ENCODE peak calls at places on chromosomes 4 and X, in four cellular contexts. I is GM23338, L is heart left ventricle, J is astrocyte of the spinal cord. M is an unnamed sample.

GRCh38 chr4:105280338-105280809 is 133.7 kb downstream of the TET2 start:
- DNase-seq in I (no peak), L (no peak), J (peak; percentile 93), M (peak; percentile 48)

GRCh38 chr4:51942108-51942832 is 77.9 kb downstream of the LRRC66 start:
- DNase-seq in I (no peak), L (no peak), J (peak; percentile 20), M (no peak)

GRCh38 chr4:14888790-14889189 is 113.5 kb upstream of the CPEB2 start:
- DNase-seq in I (no peak), L (no peak), J (no peak), M (peak; percentile 98)

GRCh38 chr4:88803600-88804096 is 106.0 kb upstream of the NAP1L5 start:
- DNase-seq in I (no peak), L (no peak), J (peak; percentile 92), M (peak; percentile 76)

GRCh38 chr4:120043828-120044227 is 22.8 kb downstream of the MAD2L1 start:
- DNase-seq in I (no peak), L (no peak), J (no peak), M (no peak)

GRCh38 chr4:54189140-54189539 is 40.0 kb upstream of the PDGFRA start:
- DNase-seq in I (no peak), L (no peak), J (peak; percentile 12), M (no peak)

GRCh38 chr4:138910201-138910913 is 105.2 kb upstream of the NOCT start:
- DNase-seq in I (no peak), L (no peak), J (peak; percentile 60), M (peak; percentile 68)

GRCh38 chr4:184968784-184969201 is 49.5 kb upstream of the HELT start:
- DNase-seq in I (no peak), L (peak; percentile 36), J (no peak), M (peak; percentile 74)

GRCh38 chrX:135382260-135382659 is 39.5 kb upstream of the SMIM10L2A start:
- DNase-seq in I (no peak), L (peak; percentile 30), J (no peak), M (no peak)

GRCh38 chr4:35494955-35495354 is 749.4 kb downstream of the ARAP2 start:
- DNase-seq in I (no peak), L (no peak), J (no peak), M (no peak)

GRCh38 chrX:24870143-24870542 is 145.6 kb downstream of the ARX start:
- DNase-seq in I (no peak), L (no peak), J (peak; percentile 60), M (peak; percentile 8)

GRCh38 chrX:153774576-153775292 is 6.1 kb upstream of the SRPK3 start:
- DNase-seq in I (no peak), L (no peak), J (no peak), M (no peak)

GRCh38 chrX:84187501-84188319 is at the start of gene RPS6KA6:
- DNase-seq in I (peak; percentile 53), L (peak; percentile 15), J (peak; percentile 17), M (peak; percentile 39)

GRCh38 chr4:7650606-7651400 is 216.1 kb upstream of the PSAPL1 start:
- DNase-seq in I (peak; percentile 85), L (no peak), J (peak; percentile 32), M (no peak)

GRCh38 chrX:1336331-1337143 is at the start of gene IL3RA:
- DNase-seq in I (no peak), L (peak; percentile 58), J (no peak), M (no peak)

GRCh38 chr4:182265881-182266280 is 22.7 kb downstream of the TENM3 start:
- DNase-seq in I (peak; percentile 54), L (no peak), J (no peak), M (peak; percentile 35)

GRCh38 chr4:166165829-166166420 is 292.9 kb downstream of the TLL1 start:
- DNase-seq in I (peak; percentile 81), L (no peak), J (peak; percentile 84), M (peak; percentile 79)

GRCh38 chr4:13430834-13431568 is 53.1 kb downstream of the RAB28 start:
- DNase-seq in I (peak; percentile 74), L (no peak), J (no peak), M (peak; percentile 14)

GRCh38 chr4:113636438-113636818 is 125.1 kb downstream of the CAMK2D start:
- DNase-seq in I (peak; percentile 21), L (no peak), J (no peak), M (no peak)

GRCh38 chr4:153318696-153319320 is 25.7 kb upstream of the MND1 start:
- DNase-seq in I (peak; percentile 78), L (no peak), J (peak; percentile 67), M (peak; percentile 61)

GRCh38 chrX:46218373-46218772 is 326.8 kb downstream of the ZNF674 start:
- DNase-seq in I (no peak), L (no peak), J (no peak), M (no peak)

GRCh38 chrX:24387724-24388123 is 27.3 kb downstream of the SUPT20HL1 start:
- DNase-seq in I (peak; percentile 57), L (no peak), J (no peak), M (no peak)

GRCh38 chr4:7980036-7980435 is 40.4 kb upstream of the AFAP1 start:
- DNase-seq in I (no peak), L (no peak), J (no peak), M (no peak)

GRCh38 chr4:183658362-183659028 is 490 bp downstream of the RWDD4 start:
- DNase-seq in I (peak; percentile 42), L (peak; percentile 25), J (peak; percentile 17), M (peak; percentile 29)

GRCh38 chr4:53861856-53862610 is 202.4 kb downstream of the CHIC2 start:
- DNase-seq in I (no peak), L (peak; percentile 36), J (peak; percentile 96), M (peak; percentile 59)

GRCh38 chrX:37905436-37906147 is 58.2 kb upstream of the DYNLT3 start:
- DNase-seq in I (peak; percentile 70), L (peak; percentile 15), J (peak; percentile 78), M (peak; percentile 4)

GRCh38 chrX:41275661-41276609 is 58.0 kb upstream of the DDX3X start:
- DNase-seq in I (peak; percentile 63), L (peak; percentile 57), J (peak; percentile 46), M (peak; percentile 37)

GRCh38 chr4:80610845-80611244 is 275.3 kb downstream of the CFAP299 start:
- DNase-seq in I (no peak), L (no peak), J (peak; percentile 52), M (peak; percentile 30)

GRCh38 chr4:98517444-98518021 is 140.9 kb downstream of the TSPAN5 start:
- DNase-seq in I (no peak), L (no peak), J (no peak), M (no peak)

GRCh38 chr4:73311428-73311827 is 52.8 kb upstream of the ANKRD17 start:
- DNase-seq in I (peak; percentile 53), L (no peak), J (peak; percentile 75), M (peak; percentile 41)

GRCh38 chrX:130110379-130111219 is at the start of gene ELF4:
- DNase-seq in I (peak; percentile 44), L (peak; percentile 56), J (peak; percentile 43), M (peak; percentile 81)

GRCh38 chr4:157514711-157515110 is 294.2 kb downstream of the GRIA2 start:
- DNase-seq in I (peak; percentile 72), L (no peak), J (no peak), M (peak; percentile 4)

GRCh38 chr4:41614519-41614918 is 76.6 kb downstream of the LIMCH1 start:
- DNase-seq in I (no peak), L (no peak), J (no peak), M (no peak)
- H3K4me3 ChIP-seq in I (no peak overlapping the region), L (no peak overlapping the region), J (no peak overlapping the region), M (no peak overlapping the region)

GRCh38 chrX:68705986-68706385 is 58.5 kb downstream of the STARD8 start:
- DNase-seq in I (no peak), L (no peak), J (no peak), M (no peak)
- H3K4me3 ChIP-seq in I (no peak overlapping the region), L (no peak overlapping the region), J (no peak overlapping the region), M (no peak overlapping the region)

DNA sequence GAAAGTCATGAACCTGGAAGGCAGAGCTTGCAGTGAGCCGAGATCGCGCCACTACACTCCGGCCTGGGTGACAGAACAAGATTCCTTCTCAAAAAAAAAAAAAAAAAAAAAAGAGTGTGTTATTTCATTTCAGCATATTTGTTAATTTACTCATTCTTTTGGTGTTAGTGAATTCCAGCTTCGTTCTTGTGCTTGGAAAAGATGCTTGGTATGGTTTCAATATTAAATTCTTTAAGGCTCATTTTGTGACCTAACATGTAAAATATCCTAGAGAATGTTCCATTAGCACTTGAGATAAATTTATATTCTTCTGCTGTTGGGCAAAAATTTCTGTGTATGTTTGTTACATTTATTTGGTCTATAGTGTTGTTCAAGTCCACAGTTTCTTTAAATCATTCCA is 66.8 kb downstream of the SPIN3 start:
- DNase-seq in I (no peak), L (no peak), J (no peak), M (no peak)
- H3K4me3 ChIP-seq in I (no peak overlapping the region), L (no peak overlapping the region), J (no peak overlapping the region), M (no peak overlapping the region)

GRCh38 chr4:173463816-173464215 is 64.9 kb upstream of the SCRG1 start:
- DNase-seq in I (no peak), L (no peak), J (no peak), M (no peak)
- H3K4me3 ChIP-seq in I (no peak overlapping the region), L (no peak overlapping the region), J (no peak overlapping the region), M (no peak overlapping the region)

DNA sequence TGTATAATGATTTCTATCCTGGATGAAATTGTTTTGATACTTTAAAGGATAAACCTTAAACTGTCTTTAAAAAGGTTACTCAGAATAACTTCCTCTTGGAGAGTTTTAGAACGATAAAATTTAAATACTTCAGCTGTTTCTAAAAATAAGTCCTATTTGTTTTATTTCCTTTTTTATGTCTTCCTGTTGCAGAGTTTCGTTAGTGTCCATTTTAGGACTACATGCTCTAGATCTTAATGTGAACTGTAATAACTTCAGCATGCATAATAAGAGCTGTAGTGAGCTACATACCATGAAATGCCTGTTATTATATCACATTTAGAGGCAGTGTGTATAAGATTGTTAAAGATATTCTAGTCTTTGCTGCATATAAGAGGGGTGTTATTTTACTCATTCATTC is 14.6 kb downstream of the ATP10D start:
- DNase-seq in I (no peak), L (no peak), J (no peak), M (no peak)
- H3K4me3 ChIP-seq in I (no peak overlapping the region), L (no peak overlapping the region), J (no peak overlapping the region), M (no peak overlapping the region)

GRCh38 chrX:47651043-47651905 is 911 bp upstream of the ELK1 start:
- DNase-seq in I (no peak), L (no peak), J (no peak), M (no peak)
- H3K4me3 ChIP-seq in I (peak overlapping the region; percentile 52), L (peak overlapping the region; percentile 65), J (peak overlapping the region; percentile 35), M (peak overlapping the region; percentile 46)

GRCh38 chr4:993111-994029 is at the start of gene SLC26A1:
- DNase-seq in I (no peak), L (no peak), J (no peak), M (no peak)
- H3K4me3 ChIP-seq in I (no peak within 1 kb of the TSS), L (no peak within 1 kb of the TSS), J (no peak within 1 kb of the TSS), M (no peak within 1 kb of the TSS)

DNA sequence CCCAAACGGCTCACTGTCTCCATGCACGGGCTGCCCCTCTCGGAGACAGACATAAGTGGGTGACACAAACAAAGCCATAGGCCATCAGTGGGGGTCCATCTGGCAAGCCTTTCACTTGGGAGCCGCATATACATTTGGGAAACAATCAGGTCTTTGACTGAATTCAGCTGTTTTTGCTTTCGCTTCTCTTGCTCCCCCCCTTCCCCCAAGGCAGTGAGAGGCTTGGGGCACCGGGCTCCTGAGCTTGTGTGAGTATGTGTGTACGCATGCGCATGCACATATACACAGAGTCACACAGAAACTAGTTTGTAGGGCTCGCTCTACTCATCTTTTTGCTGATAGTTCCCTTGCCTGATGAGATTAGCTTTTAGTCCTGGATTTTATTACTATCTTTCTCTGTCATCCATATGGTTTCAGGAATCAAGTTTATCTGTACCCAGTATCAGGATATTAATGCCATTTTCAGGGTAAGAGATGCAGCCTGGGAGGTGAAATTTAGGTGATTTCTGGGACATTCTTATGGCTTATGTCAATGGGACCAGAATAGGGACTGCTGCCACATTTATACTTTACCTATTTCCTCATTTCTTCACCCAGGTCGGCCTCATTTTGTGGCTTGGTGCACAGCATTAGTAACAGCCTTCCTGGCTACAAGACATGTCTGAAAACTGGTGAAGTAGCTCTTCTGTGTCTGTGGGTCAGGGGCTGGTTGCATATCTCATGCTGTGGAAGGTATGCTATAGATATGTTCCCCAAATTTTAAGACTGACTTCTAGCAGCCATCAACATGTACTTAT is 284.6 kb downstream of the AFF2 start:
- DNase-seq in I (peak; percentile 16), L (no peak), J (no peak), M (no peak)
- H3K4me3 ChIP-seq in I (no peak overlapping the region), L (no peak overlapping the region), J (no peak overlapping the region), M (no peak overlapping the region)